ENCODE peak calls at places on chromosomes 5 and 9, in six cellular contexts. H is activated CD4-positive, alpha-beta T cell treated with anti-CD3 and anti-CD28 coated beads for 48 hours; V is EH; Y is GM03348; Q is epithelial cell of prostate; F is amygdala. A is an unnamed sample.

GRCh38 chr9:93288341-93288740 is 104.4 kb downstream of the WNK2 start:
- DNase-seq in H (no peak), V (no peak), Y (no peak), Q (no peak), F (no peak), A (no peak)

GRCh38 chr5:151585970-151586369 is 5.2 kb downstream of the FAT2 start:
- DNase-seq in H (no peak), V (peak), Y (no peak), Q (no peak), F (no peak), A (peak)

GRCh38 chr9:14769235-14769580 is 46.7 kb upstream of the CER1 start:
- DNase-seq in H (no peak), V (peak), Y (no peak), Q (no peak), F (no peak), A (no peak)

GRCh38 chr5:180825768-180826525 is 23.3 kb upstream of the MGAT1 start:
- DNase-seq in H (peak), V (peak), Y (peak), Q (peak), F (no peak), A (peak)

GRCh38 chr5:87327998-87328397 is 60.3 kb downstream of the RASA1 start:
- DNase-seq in H (no peak), V (no peak), Y (no peak), Q (no peak), F (no peak), A (no peak)

GRCh38 chr9:134442087-134442470 is 115.8 kb downstream of the RXRA start:
- DNase-seq in H (no peak), V (peak), Y (no peak), Q (no peak), F (no peak), A (no peak)

GRCh38 chr5:14242447-14242846 is 99.3 kb downstream of the TRIO start:
- DNase-seq in H (no peak), V (no peak), Y (no peak), Q (no peak), F (no peak), A (no peak)

GRCh38 chr9:10112798-10113197 is 500.0 kb downstream of the PTPRD start:
- DNase-seq in H (no peak), V (no peak), Y (no peak), Q (no peak), F (no peak), A (no peak)

GRCh38 chr9:2354856-2355255 is 266.7 kb upstream of the VLDLR start:
- DNase-seq in H (no peak), V (no peak), Y (no peak), Q (no peak), F (no peak), A (no peak)

GRCh38 chr5:61273279-61273678 is 58.8 kb upstream of the ZSWIM6 start:
- DNase-seq in H (no peak), V (no peak), Y (no peak), Q (no peak), F (no peak), A (no peak)

GRCh38 chr9:38428062-38428461 is 3.8 kb upstream of the IGFBPL1 start:
- DNase-seq in H (no peak), V (no peak), Y (no peak), Q (no peak), F (no peak), A (no peak)

GRCh38 chr9:133975511-133975910 is 16.6 kb downstream of the VAV2 start:
- DNase-seq in H (no peak), V (no peak), Y (no peak), Q (no peak), F (no peak), A (peak)

GRCh38 chr5:67619235-67619634 is 422.6 kb upstream of the CD180 start:
- DNase-seq in H (no peak), V (no peak), Y (no peak), Q (no peak), F (no peak), A (no peak)

GRCh38 chr5:148145916-148146315 is 22.4 kb upstream of the SPINK14 start:
- DNase-seq in H (no peak), V (peak), Y (no peak), Q (peak), F (no peak), A (peak)

GRCh38 chr5:142012186-142012785 is 541 bp downstream of the GNPDA1 start:
- DNase-seq in H (peak), V (peak), Y (peak), Q (no peak), F (peak), A (no peak)

GRCh38 chr9:115207003-115207837 is 89.3 kb upstream of the TNC start:
- DNase-seq in H (peak), V (peak), Y (no peak), Q (no peak), F (no peak), A (no peak)

GRCh38 chr9:8429768-8430167 is 630.2 kb upstream of the DMAC1 start:
- DNase-seq in H (no peak), V (no peak), Y (no peak), Q (no peak), F (no peak), A (no peak)

GRCh38 chr9:98570663-98571440 is 137.9 kb downstream of the GABBR2 start:
- DNase-seq in H (no peak), V (no peak), Y (no peak), Q (no peak), F (no peak), A (no peak)

A was measured in RWPE2.